ENCODE peak calls at places on chromosome 22, in seven cellular contexts. O is heart right ventricle; Z is upper lobe of right lung; B is effector memory CD4-positive, alpha-beta T cell; R is transverse colon; H is A549; N is CD8-positive, alpha-beta memory T cell. F is an unnamed sample.

GRCh38 chr22:39665229-39665628 is 94.7 kb downstream of the CACNA1I start:
- DNase-seq in H (no peak), O (no peak), R (no peak), N (no peak), Z (no peak), B (no peak), F (no peak)

GRCh38 chr22:30547188-30547587 is 647 bp upstream of the SEC14L6 start:
- DNase-seq in H (no peak), B (no peak), N (no peak), R (no peak), Z (no peak), O (no peak), F (no peak)

GRCh38 chr22:30453731-30454510 is 17.9 kb downstream of the SEC14L3 start:
- DNase-seq in B (no peak), O (no peak), Z (peak; percentile 82), R (no peak), H (peak; percentile 31), N (no peak), F (no peak)

GRCh38 chr22:17085277-17086091 is 684 bp downstream of the IL17RA start:
- DNase-seq in R (peak; percentile 49), B (no peak), Z (peak; percentile 83), O (peak; percentile 46), N (peak; percentile 32), H (no peak), F (no peak)

GRCh38 chr22:39556970-39557811 is 13.4 kb upstream of the CACNA1I start:
- DNase-seq in N (no peak), B (no peak), O (no peak), H (peak; percentile 33), Z (no peak), R (no peak), F (no peak)

GRCh38 chr22:17258015-17258827 is 39.0 kb upstream of the ADA2 start:
- DNase-seq in H (no peak), N (no peak), R (peak; percentile 84), Z (no peak), B (no peak), O (peak; percentile 61), F (no peak)

GRCh38 chr22:16914006-16914405 is 88.8 kb upstream of the XKR3 start:
- DNase-seq in Z (no peak), O (no peak), R (no peak), H (no peak), B (no peak), N (no peak), F (no peak)

GRCh38 chr22:19735665-19736510 is 12.5 kb downstream of the GP1BB start:
- DNase-seq in O (no peak), H (no peak), Z (no peak), R (no peak), N (no peak), B (no peak), F (no peak)

GRCh38 chr22:31734512-31734911 is 15.4 kb downstream of the PRR14L start:
- DNase-seq in H (no peak), O (no peak), B (no peak), Z (no peak), N (no peak), R (no peak), F (no peak)

GRCh38 chr22:25650834-25651233 is 86.4 kb downstream of the GRK3 start:
- DNase-seq in H (no peak), Z (no peak), N (no peak), R (no peak), B (no peak), O (no peak), F (no peak)

GRCh38 chr22:36362819-36363377 is 24.9 kb downstream of the MYH9 start:
- DNase-seq in Z (no peak), O (no peak), N (no peak), R (no peak), H (no peak), B (no peak), F (no peak)

GRCh38 chr22:44427506-44428470 is 70.2 kb downstream of the RTL6 start:
- DNase-seq in Z (peak; percentile 26), B (no peak), H (no peak), O (no peak), R (no peak), N (no peak), F (no peak)

GRCh38 chr22:21980547-21980946 is 2.0 kb downstream of the TOP3B start:
- DNase-seq in Z (peak; percentile 39), O (no peak), R (no peak), H (no peak), B (no peak), N (no peak), F (no peak)

GRCh38 chr22:29956680-29957079 is 73.7 kb downstream of the MTMR3 start:
- DNase-seq in B (no peak), H (no peak), O (no peak), R (no peak), N (no peak), Z (no peak), F (no peak)

GRCh38 chr22:46114518-46115387 is 35.6 kb upstream of the PPARA start:
- DNase-seq in Z (no peak), O (no peak), H (no peak), R (no peak), N (no peak), B (no peak), F (no peak)

GRCh38 chr22:46113110-46113909 is 37.0 kb upstream of the PPARA start:
- DNase-seq in H (no peak), N (no peak), R (no peak), Z (no peak), B (no peak), O (peak; percentile 36), F (no peak)

GRCh38 chr22:46115388-46115678 is 35.0 kb upstream of the PPARA start:
- DNase-seq in R (no peak), B (no peak), Z (no peak), N (no peak), H (no peak), O (no peak), F (no peak)

GRCh38 chr22:46112405-46112804 is 37.9 kb upstream of the PPARA start:
- DNase-seq in N (no peak), R (no peak), Z (no peak), O (no peak), B (no peak), H (no peak), F (no peak)

GRCh38 chr22:46113910-46114517 is 36.3 kb upstream of the PPARA start:
- DNase-seq in B (no peak), H (no peak), Z (no peak), R (no peak), N (no peak), O (peak; percentile 64), F (no peak)
- H3K4me1 ChIP-seq in B (peaks cover 6% of the 10 kb centered on the region), H (peaks cover 76% of the 10 kb centered on the region), Z (peaks cover 33% of the 10 kb centered on the region), R (peaks cover 14% of the 10 kb centered on the region), N (no peaks in the 10 kb centered on the region), O (peaks cover 79% of the 10 kb centered on the region), F (peaks cover 7% of the 10 kb centered on the region)

DNA sequence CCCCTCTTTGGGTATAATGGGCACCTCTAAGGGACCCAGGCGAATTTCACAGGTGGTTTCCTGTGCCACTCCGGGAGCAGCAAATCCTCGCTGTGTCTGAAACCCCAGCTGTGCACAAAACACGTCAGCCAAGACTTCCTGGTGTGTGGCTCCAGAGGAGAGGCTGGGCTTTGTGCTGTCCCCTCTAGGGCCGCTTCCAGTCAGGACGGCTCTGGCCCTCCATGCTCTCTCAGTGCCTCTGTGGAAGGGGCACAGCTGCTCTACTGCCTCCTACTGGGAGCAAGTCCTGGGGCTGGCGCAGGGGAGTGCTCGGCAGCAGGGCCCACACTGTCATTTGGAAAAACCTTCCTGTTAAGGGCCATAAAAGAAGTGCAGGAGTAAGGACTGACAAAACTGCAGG is 23.7 kb upstream of the ARFGAP3 start:
- DNase-seq in B (no peak), Z (no peak), O (no peak), H (no peak), R (no peak), N (no peak), F (no peak)
- H3K27ac ChIP-seq in B (no peak overlapping the region), Z (no peak overlapping the region), O (no peak overlapping the region), H (no peak overlapping the region), R (no peak overlapping the region), N (no peak overlapping the region), F (no peak overlapping the region)

DNA sequence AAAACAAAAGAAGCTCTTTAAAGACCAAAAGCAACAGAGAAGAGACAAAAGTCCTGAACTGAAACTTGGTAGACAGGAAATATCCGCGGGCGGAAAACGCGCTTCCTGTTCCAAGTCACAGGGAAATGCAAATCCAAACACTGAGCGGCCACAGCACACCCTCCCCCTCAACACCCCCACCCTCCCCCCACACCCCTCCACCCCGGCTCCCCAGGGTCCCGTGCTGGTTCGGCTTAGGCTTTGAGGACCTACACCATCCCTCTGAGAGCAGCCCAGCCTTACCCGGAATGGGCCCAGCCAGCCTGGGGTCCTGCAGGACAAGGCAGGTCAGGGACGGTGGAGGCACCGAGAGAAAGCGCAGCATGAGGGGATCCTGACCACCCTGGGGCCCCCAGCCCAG is 160.4 kb downstream of the BRD1 start:
- DNase-seq in N (no peak), B (no peak), O (peak; percentile 46), H (no peak), R (peak; percentile 22), Z (peak; percentile 66), F (no peak)
- H3K4me3 ChIP-seq in N (no peak overlapping the region), B (no peak overlapping the region), O (no peak overlapping the region), H (no peak overlapping the region), R (no peak overlapping the region), Z (peak overlapping the region; percentile 21), F (no peak overlapping the region)

GRCh38 chr22:23180301-23180892 is at the start of gene BCR:
- DNase-seq in O (peak; percentile 79), R (peak; percentile 82), H (peak; percentile 42), N (peak; percentile 58), B (peak; percentile 46), Z (peak; percentile 90), F (no peak)
- H3K4me1 ChIP-seq in O (peaks cover 50% of the 10 kb centered on the region), R (peaks cover 41% of the 10 kb centered on the region), H (peaks cover 31% of the 10 kb centered on the region), N (peaks cover 70% of the 10 kb centered on the region), B (peaks cover 48% of the 10 kb centered on the region), Z (peaks cover 45% of the 10 kb centered on the region), F (peaks cover 4% of the 10 kb centered on the region)

F was measured in iPS DF 6.9.